ENCODE peak calls at places on chromosomes 16 and 17, in nine cellular contexts. One of them, this sample, is unnamed.

GRCh38 chr17:55652114-55652513 is 70.5 kb downstream of the TMEM100 start:
- DNase-seq in left ventricle myocardium inferior: no peak
- DNase-seq in psoas muscle: no peak
- DNase-seq in sigmoid colon: no peak
- DNase-seq in transverse colon: no peak
- DNase-seq in tibial artery: no peak
- DNase-seq in astrocyte: no peak
- DNase-seq in trophoblast cell: no peak
- DNase-seq in effector memory CD4-positive, alpha-beta T cell: no peak
- DNase-seq in this sample: no peak

GRCh38 chr16:55842369-55843104 is 9.6 kb upstream of the CES1 start:
- DNase-seq in left ventricle myocardium inferior: no peak
- DNase-seq in trophoblast cell: peak; percentile 15
- DNase-seq in tibial artery: no peak
- DNase-seq in astrocyte: peak; percentile 7
- DNase-seq in psoas muscle: no peak
- DNase-seq in effector memory CD4-positive, alpha-beta T cell: no peak
- DNase-seq in transverse colon: no peak
- DNase-seq in sigmoid colon: no peak
- DNase-seq in this sample: no peak

GRCh38 chr17:66441012-66441703 is 138.7 kb downstream of the PRKCA start:
- DNase-seq in trophoblast cell: no peak
- DNase-seq in effector memory CD4-positive, alpha-beta T cell: no peak
- DNase-seq in astrocyte: no peak
- DNase-seq in left ventricle myocardium inferior: no peak
- DNase-seq in psoas muscle: no peak
- DNase-seq in sigmoid colon: no peak
- DNase-seq in transverse colon: no peak
- DNase-seq in tibial artery: no peak
- DNase-seq in this sample: no peak

GRCh38 chr17:40545660-40546059 is 19.6 kb downstream of the CCR7 start:
- DNase-seq in tibial artery: peak; percentile 62
- DNase-seq in astrocyte: no peak
- DNase-seq in transverse colon: peak; percentile 1
- DNase-seq in sigmoid colon: peak; percentile 51
- DNase-seq in effector memory CD4-positive, alpha-beta T cell: no peak
- DNase-seq in left ventricle myocardium inferior: no peak
- DNase-seq in trophoblast cell: no peak
- DNase-seq in psoas muscle: peak; percentile 35
- DNase-seq in this sample: no peak

GRCh38 chr16:70574595-70575271 is 51.1 kb downstream of the SF3B3 start:
- DNase-seq in astrocyte: no peak
- DNase-seq in tibial artery: no peak
- DNase-seq in transverse colon: no peak
- DNase-seq in trophoblast cell: no peak
- DNase-seq in sigmoid colon: no peak
- DNase-seq in psoas muscle: no peak
- DNase-seq in left ventricle myocardium inferior: no peak
- DNase-seq in effector memory CD4-positive, alpha-beta T cell: no peak
- DNase-seq in this sample: peak; percentile 22

GRCh38 chr17:34580685-34581445 is 1.5 kb downstream of the TMEM132E start:
- DNase-seq in tibial artery: no peak
- DNase-seq in left ventricle myocardium inferior: no peak
- DNase-seq in transverse colon: no peak
- DNase-seq in astrocyte: no peak
- DNase-seq in psoas muscle: no peak
- DNase-seq in sigmoid colon: no peak
- DNase-seq in trophoblast cell: no peak
- DNase-seq in effector memory CD4-positive, alpha-beta T cell: no peak
- DNase-seq in this sample: no peak

GRCh38 chr17:8740486-8740885 is 4.2 kb downstream of the CCDC42 start:
- DNase-seq in astrocyte: no peak
- DNase-seq in trophoblast cell: no peak
- DNase-seq in psoas muscle: no peak
- DNase-seq in left ventricle myocardium inferior: no peak
- DNase-seq in effector memory CD4-positive, alpha-beta T cell: peak; percentile 46
- DNase-seq in sigmoid colon: no peak
- DNase-seq in transverse colon: peak; percentile 18
- DNase-seq in tibial artery: peak; percentile 43
- DNase-seq in this sample: no peak

GRCh38 chr17:71975331-71975801 is 145.5 kb upstream of the SOX9 start:
- DNase-seq in trophoblast cell: no peak
- DNase-seq in psoas muscle: peak; percentile 83
- DNase-seq in tibial artery: peak; percentile 86
- DNase-seq in effector memory CD4-positive, alpha-beta T cell: no peak
- DNase-seq in transverse colon: peak; percentile 75
- DNase-seq in astrocyte: peak; percentile 30
- DNase-seq in left ventricle myocardium inferior: peak; percentile 73
- DNase-seq in sigmoid colon: peak; percentile 73
- DNase-seq in this sample: no peak

GRCh38 chr17:11241611-11242226 is 706 bp downstream of the SHISA6 start:
- DNase-seq in trophoblast cell: no peak
- DNase-seq in psoas muscle: no peak
- DNase-seq in transverse colon: peak; percentile 33
- DNase-seq in left ventricle myocardium inferior: no peak
- DNase-seq in tibial artery: no peak
- DNase-seq in astrocyte: no peak
- DNase-seq in effector memory CD4-positive, alpha-beta T cell: no peak
- DNase-seq in sigmoid colon: no peak
- DNase-seq in this sample: no peak

GRCh38 chr16:14181371-14182050 is 110.4 kb downstream of the MRTFB start:
- DNase-seq in trophoblast cell: no peak
- DNase-seq in tibial artery: no peak
- DNase-seq in sigmoid colon: no peak
- DNase-seq in astrocyte: peak; percentile 82
- DNase-seq in psoas muscle: no peak
- DNase-seq in left ventricle myocardium inferior: no peak
- DNase-seq in effector memory CD4-positive, alpha-beta T cell: no peak
- DNase-seq in transverse colon: no peak
- DNase-seq in this sample: no peak

GRCh38 chr17:69404398-69404797 is 10.1 kb upstream of the MAP2K6 start:
- DNase-seq in sigmoid colon: no peak
- DNase-seq in effector memory CD4-positive, alpha-beta T cell: no peak
- DNase-seq in trophoblast cell: peak; percentile 90
- DNase-seq in left ventricle myocardium inferior: no peak
- DNase-seq in astrocyte: no peak
- DNase-seq in tibial artery: no peak
- DNase-seq in psoas muscle: no peak
- DNase-seq in transverse colon: no peak
- DNase-seq in this sample: no peak

GRCh38 chr16:49737541-49737940 is 118.4 kb downstream of the ZNF423 start:
- DNase-seq in effector memory CD4-positive, alpha-beta T cell: no peak
- DNase-seq in transverse colon: no peak
- DNase-seq in astrocyte: no peak
- DNase-seq in sigmoid colon: no peak
- DNase-seq in psoas muscle: no peak
- DNase-seq in left ventricle myocardium inferior: no peak
- DNase-seq in trophoblast cell: no peak
- DNase-seq in tibial artery: no peak
- DNase-seq in this sample: no peak

GRCh38 chr16:83701494-83701893 is 106.3 kb upstream of the HSBP1 start:
- DNase-seq in trophoblast cell: peak; percentile 21
- DNase-seq in effector memory CD4-positive, alpha-beta T cell: no peak
- DNase-seq in transverse colon: no peak
- DNase-seq in sigmoid colon: no peak
- DNase-seq in psoas muscle: no peak
- DNase-seq in tibial artery: no peak
- DNase-seq in left ventricle myocardium inferior: no peak
- DNase-seq in astrocyte: no peak
- DNase-seq in this sample: no peak

GRCh38 chr16:78705694-78706093 is 606.2 kb downstream of the WWOX start:
- DNase-seq in sigmoid colon: no peak
- DNase-seq in transverse colon: no peak
- DNase-seq in effector memory CD4-positive, alpha-beta T cell: no peak
- DNase-seq in trophoblast cell: peak; percentile 58
- DNase-seq in psoas muscle: no peak
- DNase-seq in left ventricle myocardium inferior: no peak
- DNase-seq in tibial artery: no peak
- DNase-seq in astrocyte: peak; percentile 18
- DNase-seq in this sample: no peak

GRCh38 chr16:66408181-66409048 is 18.7 kb upstream of the BEAN1 start:
- DNase-seq in tibial artery: no peak
- DNase-seq in astrocyte: peak; percentile 83
- DNase-seq in psoas muscle: no peak
- DNase-seq in effector memory CD4-positive, alpha-beta T cell: no peak
- DNase-seq in left ventricle myocardium inferior: peak; percentile 42
- DNase-seq in trophoblast cell: peak; percentile 96
- DNase-seq in transverse colon: no peak
- DNase-seq in sigmoid colon: no peak
- DNase-seq in this sample: no peak

GRCh38 chr16:75380870-75381269 is 52.4 kb downstream of the CFDP1 start:
- DNase-seq in trophoblast cell: no peak
- DNase-seq in tibial artery: no peak
- DNase-seq in left ventricle myocardium inferior: no peak
- DNase-seq in sigmoid colon: no peak
- DNase-seq in astrocyte: no peak
- DNase-seq in psoas muscle: no peak
- DNase-seq in transverse colon: no peak
- DNase-seq in effector memory CD4-positive, alpha-beta T cell: no peak
- DNase-seq in this sample: no peak
- H3K4me1 ChIP-seq in trophoblast cell: peaks cover 3% of the 10 kb centered on the region
- H3K4me1 ChIP-seq in tibial artery: peaks cover 14% of the 10 kb centered on the region
- H3K4me1 ChIP-seq in left ventricle myocardium inferior: peaks cover 33% of the 10 kb centered on the region
- H3K4me1 ChIP-seq in sigmoid colon: no peaks in the 10 kb centered on the region
- H3K4me1 ChIP-seq in astrocyte: peaks cover 13% of the 10 kb centered on the region
- H3K4me1 ChIP-seq in psoas muscle: peaks cover 6% of the 10 kb centered on the region
- H3K4me1 ChIP-seq in transverse colon: peaks cover 3% of the 10 kb centered on the region
- H3K4me1 ChIP-seq in effector memory CD4-positive, alpha-beta T cell: peaks cover 18% of the 10 kb centered on the region
- H3K4me1 ChIP-seq in this sample: peaks cover 10% of the 10 kb centered on the region

GRCh38 chr17:38871992-38872605 is 2.2 kb downstream of the LASP1 start:
- DNase-seq in tibial artery: no peak
- DNase-seq in effector memory CD4-positive, alpha-beta T cell: no peak
- DNase-seq in psoas muscle: no peak
- DNase-seq in left ventricle myocardium inferior: no peak
- DNase-seq in astrocyte: no peak
- DNase-seq in sigmoid colon: no peak
- DNase-seq in trophoblast cell: no peak
- DNase-seq in transverse colon: no peak
- DNase-seq in this sample: no peak

GRCh38 chr17:38869647-38870258 is at the start of gene LASP1:
- DNase-seq in astrocyte: peak; percentile 74
- DNase-seq in effector memory CD4-positive, alpha-beta T cell: peak; percentile 75
- DNase-seq in trophoblast cell: peak; percentile 78
- DNase-seq in psoas muscle: peak; percentile 93
- DNase-seq in tibial artery: peak; percentile 94
- DNase-seq in sigmoid colon: peak; percentile 94
- DNase-seq in transverse colon: peak; percentile 93
- DNase-seq in left ventricle myocardium inferior: peak; percentile 90
- DNase-seq in this sample: peak; percentile 54

GRCh38 chr17:38868968-38869646 is 751 bp upstream of the LASP1 start:
- DNase-seq in tibial artery: peak; percentile 96
- DNase-seq in transverse colon: peak; percentile 94
- DNase-seq in trophoblast cell: peak; percentile 91
- DNase-seq in left ventricle myocardium inferior: peak; percentile 85
- DNase-seq in astrocyte: peak; percentile 76
- DNase-seq in psoas muscle: peak; percentile 93
- DNase-seq in sigmoid colon: peak; percentile 97
- DNase-seq in effector memory CD4-positive, alpha-beta T cell: peak; percentile 73
- DNase-seq in this sample: peak; percentile 97

GRCh38 chr17:38871247-38871991 is 1.6 kb downstream of the LASP1 start:
- DNase-seq in effector memory CD4-positive, alpha-beta T cell: peak; percentile 51
- DNase-seq in psoas muscle: peak; percentile 70
- DNase-seq in tibial artery: peak; percentile 88
- DNase-seq in sigmoid colon: peak; percentile 82
- DNase-seq in left ventricle myocardium inferior: peak; percentile 50
- DNase-seq in transverse colon: peak; percentile 91
- DNase-seq in trophoblast cell: no peak
- DNase-seq in astrocyte: peak; percentile 52
- DNase-seq in this sample: peak; percentile 65

GRCh38 chr17:38870259-38871165 is 654 bp downstream of the LASP1 start:
- DNase-seq in psoas muscle: peak; percentile 84
- DNase-seq in trophoblast cell: no peak
- DNase-seq in effector memory CD4-positive, alpha-beta T cell: peak; percentile 60
- DNase-seq in astrocyte: no peak
- DNase-seq in left ventricle myocardium inferior: peak; percentile 79
- DNase-seq in sigmoid colon: peak; percentile 91
- DNase-seq in tibial artery: peak; percentile 91
- DNase-seq in transverse colon: peak; percentile 83
- DNase-seq in this sample: no peak
- H3K4me1 ChIP-seq in psoas muscle: peaks cover 29% of the 10 kb centered on the region
- H3K4me1 ChIP-seq in trophoblast cell: peaks cover 34% of the 10 kb centered on the region
- H3K4me1 ChIP-seq in effector memory CD4-positive, alpha-beta T cell: peaks cover 46% of the 10 kb centered on the region
- H3K4me1 ChIP-seq in astrocyte: peaks cover 54% of the 10 kb centered on the region
- H3K4me1 ChIP-seq in left ventricle myocardium inferior: peaks cover 71% of the 10 kb centered on the region
- H3K4me1 ChIP-seq in sigmoid colon: peaks cover 43% of the 10 kb centered on the region
- H3K4me1 ChIP-seq in tibial artery: peaks cover 63% of the 10 kb centered on the region
- H3K4me1 ChIP-seq in transverse colon: peaks cover 57% of the 10 kb centered on the region
- H3K4me1 ChIP-seq in this sample: peaks cover 47% of the 10 kb centered on the region

GRCh38 chr17:78174332-78174869 is 6.0 kb downstream of the SYNGR2 start:
- DNase-seq in transverse colon: peak; percentile 91
- DNase-seq in psoas muscle: peak; percentile 93
- DNase-seq in sigmoid colon: peak; percentile 85
- DNase-seq in trophoblast cell: no peak
- DNase-seq in left ventricle myocardium inferior: peak; percentile 85
- DNase-seq in effector memory CD4-positive, alpha-beta T cell: no peak
- DNase-seq in tibial artery: peak; percentile 93
- DNase-seq in astrocyte: no peak
- DNase-seq in this sample: peak; percentile 93

GRCh38 chr17:78175643-78175981 is 7.2 kb downstream of the SYNGR2 start:
- DNase-seq in transverse colon: no peak
- DNase-seq in left ventricle myocardium inferior: no peak
- DNase-seq in psoas muscle: no peak
- DNase-seq in tibial artery: no peak
- DNase-seq in astrocyte: no peak
- DNase-seq in sigmoid colon: no peak
- DNase-seq in trophoblast cell: no peak
- DNase-seq in effector memory CD4-positive, alpha-beta T cell: no peak
- DNase-seq in this sample: no peak

GRCh38 chr17:78173025-78173715 is 4.8 kb downstream of the SYNGR2 start:
- DNase-seq in psoas muscle: no peak
- DNase-seq in transverse colon: peak; percentile 68
- DNase-seq in tibial artery: no peak
- DNase-seq in sigmoid colon: no peak
- DNase-seq in left ventricle myocardium inferior: no peak
- DNase-seq in astrocyte: no peak
- DNase-seq in effector memory CD4-positive, alpha-beta T cell: no peak
- DNase-seq in trophoblast cell: no peak
- DNase-seq in this sample: no peak

GRCh38 chr17:78176548-78177025 is 8.2 kb downstream of the SYNGR2 start:
- DNase-seq in left ventricle myocardium inferior: peak; percentile 73
- DNase-seq in psoas muscle: peak; percentile 85
- DNase-seq in effector memory CD4-positive, alpha-beta T cell: peak; percentile 58
- DNase-seq in astrocyte: no peak
- DNase-seq in sigmoid colon: peak; percentile 84
- DNase-seq in tibial artery: peak; percentile 81
- DNase-seq in trophoblast cell: peak; percentile 65
- DNase-seq in transverse colon: peak; percentile 83
- DNase-seq in this sample: no peak

GRCh38 chr17:78174870-78175642 is 6.7 kb downstream of the SYNGR2 start:
- DNase-seq in trophoblast cell: no peak
- DNase-seq in left ventricle myocardium inferior: no peak
- DNase-seq in transverse colon: peak; percentile 62
- DNase-seq in tibial artery: no peak
- DNase-seq in astrocyte: no peak
- DNase-seq in sigmoid colon: no peak
- DNase-seq in effector memory CD4-positive, alpha-beta T cell: no peak
- DNase-seq in psoas muscle: peak; percentile 77
- DNase-seq in this sample: no peak
- H3K4me1 ChIP-seq in trophoblast cell: peaks cover 6% of the 10 kb centered on the region
- H3K4me1 ChIP-seq in left ventricle myocardium inferior: peaks cover 69% of the 10 kb centered on the region
- H3K4me1 ChIP-seq in transverse colon: peaks cover 80% of the 10 kb centered on the region
- H3K4me1 ChIP-seq in tibial artery: peaks cover 73% of the 10 kb centered on the region
- H3K4me1 ChIP-seq in astrocyte: peaks cover 4% of the 10 kb centered on the region
- H3K4me1 ChIP-seq in sigmoid colon: peaks cover 47% of the 10 kb centered on the region
- H3K4me1 ChIP-seq in effector memory CD4-positive, alpha-beta T cell: peaks cover 33% of the 10 kb centered on the region
- H3K4me1 ChIP-seq in psoas muscle: peaks cover 69% of the 10 kb centered on the region
- H3K4me1 ChIP-seq in this sample: peaks cover 65% of the 10 kb centered on the region

GRCh38 chr17:81260641-81261040 is 21.5 kb downstream of the NDUFAF8 start:
- DNase-seq in sigmoid colon: no peak
- DNase-seq in transverse colon: no peak
- DNase-seq in trophoblast cell: no peak
- DNase-seq in tibial artery: no peak
- DNase-seq in effector memory CD4-positive, alpha-beta T cell: no peak
- DNase-seq in astrocyte: no peak
- DNase-seq in psoas muscle: no peak
- DNase-seq in left ventricle myocardium inferior: no peak
- DNase-seq in this sample: no peak
- H3K4me1 ChIP-seq in sigmoid colon: peaks cover 4% of the 10 kb centered on the region
- H3K4me1 ChIP-seq in transverse colon: peaks cover 6% of the 10 kb centered on the region
- H3K4me1 ChIP-seq in trophoblast cell: no peaks in the 10 kb centered on the region
- H3K4me1 ChIP-seq in tibial artery: peaks cover 3% of the 10 kb centered on the region
- H3K4me1 ChIP-seq in effector memory CD4-positive, alpha-beta T cell: no peaks in the 10 kb centered on the region
- H3K4me1 ChIP-seq in astrocyte: peaks cover 4% of the 10 kb centered on the region
- H3K4me1 ChIP-seq in psoas muscle: peaks cover 5% of the 10 kb centered on the region
- H3K4me1 ChIP-seq in left ventricle myocardium inferior: peaks cover 3% of the 10 kb centered on the region
- H3K4me1 ChIP-seq in this sample: peaks cover 5% of the 10 kb centered on the region